ENCODE peak calls at places on chromosomes 4 and X, in nine cellular contexts. X, Q, W, P, L, V, Y, R and T are unnamed samples.

GRCh38 chr4:119646347-119647071 is 17.9 kb upstream of the PDE5A start:
- DNase-seq in X (no peak), Q (no peak), W (no peak), P (no peak), L (peak; percentile 50), V (peak; percentile 25), Y (no peak), R (peak; percentile 26), T (peak; percentile 62)

GRCh38 chr4:86358176-86358701 is 1.6 kb downstream of the MAPK10 start:
- DNase-seq in X (no peak), Q (no peak), W (no peak), P (no peak), L (no peak), V (no peak), Y (no peak), R (no peak), T (no peak)

GRCh38 chrX:134537179-134537945 is 77.4 kb downstream of the HPRT1 start:
- DNase-seq in X (no peak), Q (no peak), W (no peak), P (no peak), L (no peak), V (no peak), Y (no peak), R (peak; percentile 94), T (no peak)

GRCh38 chr4:136863756-136864155 is 668.5 kb downstream of the PCDH18 start:
- DNase-seq in X (no peak), Q (no peak), W (no peak), P (no peak), L (no peak), V (no peak), Y (no peak), R (peak; percentile 1), T (no peak)

GRCh38 chrX:45172890-45173289 is 27.8 kb downstream of the DIPK2B start:
- DNase-seq in X (no peak), Q (no peak), W (no peak), P (no peak), L (no peak), V (no peak), Y (peak; percentile 8), R (peak; percentile 7), T (no peak)

GRCh38 chr4:137892134-137892533 is 350.0 kb downstream of the SLC7A11 start:
- DNase-seq in X (no peak), Q (no peak), W (no peak), P (no peak), L (no peak), V (no peak), Y (no peak), R (peak; percentile 64), T (no peak)

GRCh38 chrX:43165343-43165920 is 387.5 kb upstream of the PPP1R2C start:
- DNase-seq in X (no peak), Q (no peak), W (peak; percentile 4), P (no peak), L (no peak), V (no peak), Y (no peak), R (no peak), T (no peak)

GRCh38 chr4:98583265-98583664 is 75.1 kb downstream of the TSPAN5 start:
- DNase-seq in X (no peak), Q (no peak), W (no peak), P (no peak), L (no peak), V (no peak), Y (no peak), R (no peak), T (no peak)